ENCODE peak calls at places on chromosomes 1 and 21, in nine cellular contexts. X, K, H, P, C, F, W, U and S are unnamed samples.

GRCh38 chr1:108961198-108961597 is 2.1 kb downstream of the CLCC1 start:
- DNase-seq in W (peak; percentile 25), X (no peak), U (no peak), C (peak; percentile 39), F (no peak), H (no peak), P (no peak), K (no peak), S (no peak)

GRCh38 chr1:36927826-36928225 is 106.5 kb downstream of the GRIK3 start:
- DNase-seq in C (no peak), K (no peak), X (no peak), P (no peak), U (no peak), W (no peak), F (no peak), H (no peak), S (no peak)

GRCh38 chr1:198357937-198358336 is 182.5 kb downstream of the ATP6V1G3 start:
- DNase-seq in X (no peak), W (no peak), U (no peak), K (no peak), H (no peak), P (no peak), F (no peak), C (no peak), S (no peak)

GRCh38 chr1:32991819-32992488 is 27.3 kb upstream of the RNF19B start:
- DNase-seq in F (no peak), X (no peak), C (peak; percentile 41), W (no peak), K (no peak), U (peak; percentile 27), P (no peak), H (no peak), S (no peak)

GRCh38 chr1:193700710-193701355 is 514.4 kb upstream of the B3GALT2 start:
- DNase-seq in P (no peak), F (no peak), K (no peak), H (peak; percentile 77), C (no peak), X (no peak), U (no peak), W (no peak), S (peak; percentile 43)

GRCh38 chr1:1230656-1231399 is 973 bp downstream of the SDF4 start:
- DNase-seq in H (peak; percentile 63), C (no peak), F (no peak), U (no peak), P (peak; percentile 44), K (no peak), W (no peak), X (peak; percentile 73), S (peak; percentile 75)

GRCh38 chr1:12594966-12595838 is 22.8 kb downstream of the DHRS3 start:
- DNase-seq in W (no peak), H (peak; percentile 68), C (no peak), X (peak; percentile 78), F (peak; percentile 81), P (no peak), U (no peak), K (no peak), S (peak; percentile 69)

GRCh38 chr1:176448340-176448739 is 14.6 kb upstream of the PAPPA2 start:
- DNase-seq in U (no peak), F (no peak), P (no peak), K (no peak), X (no peak), W (no peak), C (no peak), H (no peak), S (no peak)

GRCh38 chr1:39196244-39197215 is 8.0 kb upstream of the MACF1 start:
- DNase-seq in W (peak; percentile 32), X (peak; percentile 76), U (peak; percentile 92), K (no peak), H (peak; percentile 72), F (no peak), C (peak; percentile 53), P (no peak), S (peak; percentile 49)

GRCh38 chr1:184650177-184650866 is 104.3 kb downstream of the EDEM3 start:
- DNase-seq in W (no peak), P (no peak), X (no peak), H (no peak), K (no peak), C (no peak), U (no peak), F (no peak), S (no peak)

GRCh38 chr1:227913969-227914791 is 33.6 kb downstream of the WNT9A start:
- DNase-seq in H (peak; percentile 67), P (no peak), C (no peak), U (no peak), K (no peak), W (no peak), F (no peak), X (no peak), S (no peak)

GRCh38 chr1:21700094-21700493 is 30.9 kb upstream of the RAP1GAP start:
- DNase-seq in P (no peak), X (no peak), U (no peak), W (no peak), K (no peak), F (no peak), H (no peak), C (no peak), S (no peak)

DNA sequence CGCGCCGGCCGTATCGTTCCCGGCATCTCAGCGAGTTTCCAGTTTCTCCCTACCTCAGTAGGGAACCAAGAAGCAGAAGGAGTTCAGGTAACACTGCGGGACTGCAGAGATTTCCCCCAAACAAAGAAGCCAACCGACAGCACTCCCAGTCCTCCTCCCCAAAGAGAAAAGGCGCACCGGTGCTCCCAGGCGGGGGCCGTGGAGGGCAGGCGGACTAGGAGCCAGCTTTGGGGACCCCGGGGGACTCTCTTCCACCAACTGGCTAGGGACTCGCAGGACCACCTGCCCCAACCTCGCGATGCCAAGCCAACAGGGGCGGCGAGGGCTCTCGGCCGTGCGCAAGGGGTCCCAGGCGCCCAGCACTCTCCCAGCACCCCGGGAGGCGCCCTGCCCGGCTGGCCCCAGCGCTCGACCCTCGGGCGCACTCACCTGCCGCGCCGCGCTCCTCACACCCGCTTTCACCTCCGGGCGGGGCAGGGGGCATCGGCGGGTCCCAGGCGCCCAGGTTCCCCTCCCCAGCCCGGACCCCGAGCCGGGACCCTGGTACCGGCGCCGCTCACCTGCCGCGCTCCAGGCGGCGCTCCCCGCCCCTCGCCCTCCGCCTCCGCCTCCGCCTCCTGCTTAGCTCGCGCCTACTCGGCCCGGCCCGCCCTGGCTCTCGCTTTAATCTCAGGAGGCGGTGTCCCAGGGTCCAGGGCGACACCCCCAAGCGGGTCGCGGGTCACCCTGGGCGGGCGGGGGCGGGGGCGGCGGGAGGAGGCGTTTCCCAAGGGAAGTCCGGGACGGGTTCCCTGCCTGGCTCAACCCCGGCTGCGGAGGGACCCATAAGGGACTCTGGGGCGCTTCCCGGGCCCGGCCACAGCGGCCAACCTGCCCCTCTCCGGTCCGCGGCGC is at the start of gene TMPRSS2:
- DNase-seq in C (no peak), H (no peak), U (no peak), K (no peak), F (no peak), P (no peak), X (no peak), W (no peak), S (no peak)
- H3K4me3 ChIP-seq in C (no peak within 1 kb of the TSS), H (no peak within 1 kb of the TSS), U (no peak within 1 kb of the TSS), K (peak within 1 kb of the TSS; percentile 23), F (no peak within 1 kb of the TSS), P (no peak within 1 kb of the TSS), X (no peak within 1 kb of the TSS), W (no peak within 1 kb of the TSS), S (no peak within 1 kb of the TSS)

GRCh38 chr1:167628754-167629515 is 1.1 kb upstream of the RCSD1 start:
- DNase-seq in U (peak; percentile 46), W (no peak), K (no peak), X (no peak), P (no peak), F (no peak), H (no peak), C (no peak), S (no peak)
- H3K4me3 ChIP-seq in U (peak overlapping the region; percentile 93), W (peak overlapping the region; percentile 60), K (no peak overlapping the region), X (no peak overlapping the region), P (no peak overlapping the region), F (peak overlapping the region; percentile 87), H (no peak overlapping the region), C (peak overlapping the region; percentile 95), S (no peak overlapping the region)

GRCh38 chr1:160342953-160343869 is at the start of the genes COPA and NCSTN:
- DNase-seq in F (peak; percentile 96), P (peak; percentile 85), K (peak; percentile 89), U (peak; percentile 97), C (peak; percentile 91), W (peak; percentile 84), X (peak; percentile 96), H (peak; percentile 97), S (peak; percentile 98)

GRCh38 chr1:160340146-160340545 is 2.9 kb downstream of the COPA start:
- DNase-seq in W (no peak), K (no peak), U (no peak), P (no peak), C (no peak), H (no peak), F (no peak), X (no peak), S (no peak)

GRCh38 chr1:160342520-160342919 is 530 bp downstream of the COPA start:
- DNase-seq in U (peak; percentile 48), K (no peak), F (no peak), H (peak; percentile 18), X (peak; percentile 8), P (no peak), W (no peak), C (no peak), S (peak; percentile 23)

GRCh38 chr1:160338580-160338979 is 4.5 kb downstream of the COPA start:
- DNase-seq in K (no peak), F (no peak), P (no peak), U (no peak), C (no peak), H (no peak), W (no peak), X (no peak), S (no peak)

GRCh38 chr1:160340866-160341265 is 2.2 kb downstream of the COPA start:
- DNase-seq in H (no peak), C (no peak), W (no peak), P (no peak), F (no peak), X (no peak), U (no peak), K (no peak), S (no peak)
- H3K4me3 ChIP-seq in H (no peak overlapping the region), C (peak overlapping the region; percentile 96), W (no peak overlapping the region), P (peak overlapping the region; percentile 98), F (no peak overlapping the region), X (peak overlapping the region; percentile 16), U (no peak overlapping the region), K (no peak overlapping the region), S (peak overlapping the region; percentile 97)

GRCh38 chr1:234918216-234918841 is 210.3 kb downstream of the TOMM20 start:
- DNase-seq in C (no peak), P (no peak), F (no peak), W (no peak), U (no peak), H (peak; percentile 85), K (no peak), X (no peak), S (peak; percentile 76)
- H3K4me3 ChIP-seq in C (no peak overlapping the region), P (no peak overlapping the region), F (no peak overlapping the region), W (no peak overlapping the region), U (no peak overlapping the region), H (no peak overlapping the region), K (no peak overlapping the region), X (no peak overlapping the region), S (no peak overlapping the region)